ENCODE peak calls at places on chromosomes 13 and 19, in eight cellular contexts. One of them, this sample, is unnamed.

GRCh38 chr13:20426766-20427448 is 98.8 kb downstream of the CRYL1 start:
- DNase-seq in pancreas: no peak
- DNase-seq in CD8-positive, alpha-beta T cell: no peak
- DNase-seq in CD4-positive, CD25-positive, alpha-beta regulatory T cell: no peak
- DNase-seq in fibroblast of pulmonary artery: no peak
- DNase-seq in lower leg skin: no peak
- DNase-seq in left ventricle myocardium inferior: no peak
- DNase-seq in Peyer's patch: no peak
- DNase-seq in this sample: no peak

GRCh38 chr13:83232626-83233025 is 649.6 kb downstream of the SLITRK1 start:
- DNase-seq in CD8-positive, alpha-beta T cell: no peak
- DNase-seq in lower leg skin: no peak
- DNase-seq in left ventricle myocardium inferior: no peak
- DNase-seq in Peyer's patch: no peak
- DNase-seq in CD4-positive, CD25-positive, alpha-beta regulatory T cell: no peak
- DNase-seq in fibroblast of pulmonary artery: no peak
- DNase-seq in pancreas: no peak
- DNase-seq in this sample: no peak

GRCh38 chr19:35362261-35363000 is 4.2 kb downstream of the FFAR3 start:
- DNase-seq in CD8-positive, alpha-beta T cell: no peak
- DNase-seq in lower leg skin: peak
- DNase-seq in left ventricle myocardium inferior: no peak
- DNase-seq in CD4-positive, CD25-positive, alpha-beta regulatory T cell: no peak
- DNase-seq in Peyer's patch: no peak
- DNase-seq in pancreas: peak
- DNase-seq in fibroblast of pulmonary artery: no peak
- DNase-seq in this sample: no peak

GRCh38 chr13:99178636-99179035 is 22.0 kb upstream of the UBAC2 start:
- DNase-seq in lower leg skin: no peak
- DNase-seq in pancreas: no peak
- DNase-seq in fibroblast of pulmonary artery: peak
- DNase-seq in left ventricle myocardium inferior: peak
- DNase-seq in CD8-positive, alpha-beta T cell: peak
- DNase-seq in CD4-positive, CD25-positive, alpha-beta regulatory T cell: no peak
- DNase-seq in Peyer's patch: peak
- DNase-seq in this sample: peak

GRCh38 chr13:54232700-54233099 is 1204.1 kb downstream of the OLFM4 start:
- DNase-seq in CD4-positive, CD25-positive, alpha-beta regulatory T cell: no peak
- DNase-seq in left ventricle myocardium inferior: no peak
- DNase-seq in fibroblast of pulmonary artery: no peak
- DNase-seq in lower leg skin: no peak
- DNase-seq in Peyer's patch: no peak
- DNase-seq in pancreas: no peak
- DNase-seq in CD8-positive, alpha-beta T cell: no peak
- DNase-seq in this sample: no peak

GRCh38 chr19:54388001-54388802 is 23.5 kb upstream of the LAIR1 start:
- DNase-seq in left ventricle myocardium inferior: peak
- DNase-seq in Peyer's patch: peak
- DNase-seq in lower leg skin: no peak
- DNase-seq in pancreas: no peak
- DNase-seq in fibroblast of pulmonary artery: no peak
- DNase-seq in CD4-positive, CD25-positive, alpha-beta regulatory T cell: peak
- DNase-seq in CD8-positive, alpha-beta T cell: peak
- DNase-seq in this sample: peak

GRCh38 chr19:33562636-33563035 is 41.0 kb upstream of the PEPD start:
- DNase-seq in CD8-positive, alpha-beta T cell: no peak
- DNase-seq in lower leg skin: no peak
- DNase-seq in fibroblast of pulmonary artery: no peak
- DNase-seq in left ventricle myocardium inferior: no peak
- DNase-seq in pancreas: no peak
- DNase-seq in CD4-positive, CD25-positive, alpha-beta regulatory T cell: no peak
- DNase-seq in Peyer's patch: no peak
- DNase-seq in this sample: no peak

GRCh38 chr13:45219938-45220375 is 19.1 kb upstream of the KCTD4 start:
- DNase-seq in left ventricle myocardium inferior: no peak
- DNase-seq in Peyer's patch: no peak
- DNase-seq in pancreas: no peak
- DNase-seq in CD8-positive, alpha-beta T cell: no peak
- DNase-seq in fibroblast of pulmonary artery: peak
- DNase-seq in CD4-positive, CD25-positive, alpha-beta regulatory T cell: no peak
- DNase-seq in lower leg skin: no peak
- DNase-seq in this sample: no peak

GRCh38 chr13:97977982-97978381 is 24.5 kb downstream of the IPO5 start:
- DNase-seq in CD4-positive, CD25-positive, alpha-beta regulatory T cell: no peak
- DNase-seq in lower leg skin: no peak
- DNase-seq in fibroblast of pulmonary artery: no peak
- DNase-seq in pancreas: no peak
- DNase-seq in Peyer's patch: no peak
- DNase-seq in left ventricle myocardium inferior: no peak
- DNase-seq in CD8-positive, alpha-beta T cell: no peak
- DNase-seq in this sample: no peak

GRCh38 chr19:35990771-35991730 is 3.9 kb upstream of the SDHAF1 start:
- DNase-seq in left ventricle myocardium inferior: no peak
- DNase-seq in CD4-positive, CD25-positive, alpha-beta regulatory T cell: no peak
- DNase-seq in pancreas: no peak
- DNase-seq in CD8-positive, alpha-beta T cell: no peak
- DNase-seq in Peyer's patch: no peak
- DNase-seq in fibroblast of pulmonary artery: no peak
- DNase-seq in lower leg skin: no peak
- DNase-seq in this sample: no peak

GRCh38 chr19:45764947-45765346 is 4.1 kb downstream of the SIX5 start:
- DNase-seq in left ventricle myocardium inferior: peak
- DNase-seq in CD4-positive, CD25-positive, alpha-beta regulatory T cell: no peak
- DNase-seq in fibroblast of pulmonary artery: no peak
- DNase-seq in lower leg skin: no peak
- DNase-seq in pancreas: peak
- DNase-seq in CD8-positive, alpha-beta T cell: no peak
- DNase-seq in Peyer's patch: no peak
- DNase-seq in this sample: no peak

GRCh38 chr13:80939581-80939980 is 598.7 kb upstream of the SPRY2 start:
- DNase-seq in fibroblast of pulmonary artery: no peak
- DNase-seq in pancreas: no peak
- DNase-seq in Peyer's patch: no peak
- DNase-seq in CD4-positive, CD25-positive, alpha-beta regulatory T cell: no peak
- DNase-seq in lower leg skin: no peak
- DNase-seq in CD8-positive, alpha-beta T cell: no peak
- DNase-seq in left ventricle myocardium inferior: no peak
- DNase-seq in this sample: no peak

GRCh38 chr19:2290441-2291184 is 8.6 kb upstream of the PEAK3 start:
- DNase-seq in CD4-positive, CD25-positive, alpha-beta regulatory T cell: peak
- DNase-seq in Peyer's patch: peak
- DNase-seq in left ventricle myocardium inferior: no peak
- DNase-seq in pancreas: no peak
- DNase-seq in fibroblast of pulmonary artery: no peak
- DNase-seq in CD8-positive, alpha-beta T cell: no peak
- DNase-seq in lower leg skin: no peak
- DNase-seq in this sample: no peak

GRCh38 chr19:45809643-45810159 is 5.4 kb downstream of the RSPH6A start:
- DNase-seq in lower leg skin: no peak
- DNase-seq in CD4-positive, CD25-positive, alpha-beta regulatory T cell: no peak
- DNase-seq in CD8-positive, alpha-beta T cell: no peak
- DNase-seq in pancreas: no peak
- DNase-seq in fibroblast of pulmonary artery: peak
- DNase-seq in Peyer's patch: no peak
- DNase-seq in left ventricle myocardium inferior: no peak
- DNase-seq in this sample: peak

GRCh38 chr13:92590503-92590908 is 636.1 kb upstream of the GPC6 start:
- DNase-seq in left ventricle myocardium inferior: no peak
- DNase-seq in CD8-positive, alpha-beta T cell: no peak
- DNase-seq in Peyer's patch: no peak
- DNase-seq in pancreas: no peak
- DNase-seq in fibroblast of pulmonary artery: peak
- DNase-seq in CD4-positive, CD25-positive, alpha-beta regulatory T cell: no peak
- DNase-seq in lower leg skin: no peak
- DNase-seq in this sample: no peak

GRCh38 chr13:36175621-36176020 is 38.7 kb downstream of the SOHLH2 start:
- DNase-seq in CD8-positive, alpha-beta T cell: no peak
- DNase-seq in lower leg skin: no peak
- DNase-seq in left ventricle myocardium inferior: no peak
- DNase-seq in pancreas: no peak
- DNase-seq in CD4-positive, CD25-positive, alpha-beta regulatory T cell: no peak
- DNase-seq in Peyer's patch: no peak
- DNase-seq in fibroblast of pulmonary artery: no peak
- DNase-seq in this sample: no peak

GRCh38 chr13:36174923-36175322 is 39.4 kb downstream of the SOHLH2 start:
- DNase-seq in Peyer's patch: no peak
- DNase-seq in CD8-positive, alpha-beta T cell: no peak
- DNase-seq in fibroblast of pulmonary artery: no peak
- DNase-seq in left ventricle myocardium inferior: no peak
- DNase-seq in pancreas: no peak
- DNase-seq in lower leg skin: no peak
- DNase-seq in CD4-positive, CD25-positive, alpha-beta regulatory T cell: no peak
- DNase-seq in this sample: no peak

GRCh38 chr13:36173923-36174322 is 40.4 kb downstream of the SOHLH2 start:
- DNase-seq in lower leg skin: no peak
- DNase-seq in fibroblast of pulmonary artery: no peak
- DNase-seq in left ventricle myocardium inferior: no peak
- DNase-seq in CD4-positive, CD25-positive, alpha-beta regulatory T cell: no peak
- DNase-seq in Peyer's patch: no peak
- DNase-seq in CD8-positive, alpha-beta T cell: no peak
- DNase-seq in pancreas: no peak
- DNase-seq in this sample: no peak
- H3K4me3 ChIP-seq in lower leg skin: no peak
- H3K4me3 ChIP-seq in fibroblast of pulmonary artery: no peak
- H3K4me3 ChIP-seq in left ventricle myocardium inferior: no peak
- H3K4me3 ChIP-seq in CD4-positive, CD25-positive, alpha-beta regulatory T cell: no peak
- H3K4me3 ChIP-seq in Peyer's patch: no peak
- H3K4me3 ChIP-seq in CD8-positive, alpha-beta T cell: no peak
- H3K4me3 ChIP-seq in pancreas: no peak
- H3K4me3 ChIP-seq in this sample: no peak

DNA sequence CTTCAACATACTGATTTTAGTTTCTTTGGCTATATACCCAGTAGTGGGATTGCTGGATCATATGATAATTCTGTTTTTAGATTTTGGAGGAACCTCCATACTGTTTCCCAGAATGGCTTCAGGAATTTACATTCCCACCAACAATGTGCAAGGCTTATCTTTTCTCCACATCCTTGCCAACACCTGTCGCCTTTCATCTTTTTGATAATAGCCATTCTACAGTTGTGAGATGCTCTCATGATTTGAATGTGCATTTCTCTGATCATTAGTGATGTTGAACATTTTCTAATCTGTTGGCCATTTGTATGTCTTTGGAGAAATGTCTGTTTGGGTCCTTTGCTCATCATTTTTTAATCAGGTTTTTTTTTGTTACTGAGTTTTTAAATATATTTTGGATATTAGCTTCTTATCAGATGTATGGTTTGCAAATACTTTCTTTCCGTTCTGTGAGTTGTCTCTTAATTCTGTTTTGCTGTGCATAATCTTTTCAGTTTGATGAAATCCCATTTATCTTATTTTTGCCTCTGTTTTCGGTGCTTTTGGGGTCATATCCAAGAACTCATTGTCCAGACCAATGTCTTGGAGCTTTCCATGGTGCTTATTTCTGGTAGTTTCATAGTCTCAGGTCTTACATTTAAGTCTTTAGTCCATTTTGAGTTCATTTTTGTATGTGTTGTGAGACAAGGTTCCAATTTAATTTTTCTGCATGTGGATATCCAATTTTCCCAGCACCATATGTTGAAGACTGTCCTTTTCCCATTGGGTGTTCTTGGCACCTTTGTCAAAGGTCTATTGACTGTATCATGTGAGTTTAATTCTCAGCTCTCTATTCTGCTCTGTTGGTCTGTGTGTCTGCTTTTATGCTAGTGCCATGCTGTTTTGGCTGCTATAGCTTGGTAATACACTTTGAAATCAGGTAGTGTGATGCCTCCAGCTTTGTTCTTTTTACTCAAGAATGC is 44.5 kb downstream of the ARHGEF7 start:
- DNase-seq in fibroblast of pulmonary artery: no peak
- DNase-seq in left ventricle myocardium inferior: no peak
- DNase-seq in pancreas: no peak
- DNase-seq in CD8-positive, alpha-beta T cell: no peak
- DNase-seq in CD4-positive, CD25-positive, alpha-beta regulatory T cell: no peak
- DNase-seq in lower leg skin: no peak
- DNase-seq in Peyer's patch: no peak
- DNase-seq in this sample: no peak
- H3K4me3 ChIP-seq in fibroblast of pulmonary artery: no peak
- H3K4me3 ChIP-seq in left ventricle myocardium inferior: no peak
- H3K4me3 ChIP-seq in pancreas: no peak
- H3K4me3 ChIP-seq in CD8-positive, alpha-beta T cell: no peak
- H3K4me3 ChIP-seq in CD4-positive, CD25-positive, alpha-beta regulatory T cell: no peak
- H3K4me3 ChIP-seq in lower leg skin: no peak
- H3K4me3 ChIP-seq in Peyer's patch: no peak
- H3K4me3 ChIP-seq in this sample: no peak

GRCh38 chr19:15048885-15049541 is at the start of gene CASP14:
- DNase-seq in left ventricle myocardium inferior: no peak
- DNase-seq in fibroblast of pulmonary artery: no peak
- DNase-seq in CD8-positive, alpha-beta T cell: no peak
- DNase-seq in lower leg skin: no peak
- DNase-seq in CD4-positive, CD25-positive, alpha-beta regulatory T cell: no peak
- DNase-seq in Peyer's patch: no peak
- DNase-seq in pancreas: peak
- DNase-seq in this sample: no peak
- H3K4me3 ChIP-seq in left ventricle myocardium inferior: no peak
- H3K4me3 ChIP-seq in fibroblast of pulmonary artery: no peak
- H3K4me3 ChIP-seq in CD8-positive, alpha-beta T cell: no peak
- H3K4me3 ChIP-seq in lower leg skin: no peak
- H3K4me3 ChIP-seq in CD4-positive, CD25-positive, alpha-beta regulatory T cell: no peak
- H3K4me3 ChIP-seq in Peyer's patch: no peak
- H3K4me3 ChIP-seq in pancreas: no peak
- H3K4me3 ChIP-seq in this sample: no peak

GRCh38 chr19:56821675-56822074 is 18.9 kb downstream of the PEG3 start:
- DNase-seq in fibroblast of pulmonary artery: no peak
- DNase-seq in lower leg skin: no peak
- DNase-seq in pancreas: no peak
- DNase-seq in Peyer's patch: no peak
- DNase-seq in left ventricle myocardium inferior: no peak
- DNase-seq in CD8-positive, alpha-beta T cell: no peak
- DNase-seq in CD4-positive, CD25-positive, alpha-beta regulatory T cell: no peak
- DNase-seq in this sample: no peak

GRCh38 chr19:56821209-56821608 is 19.3 kb downstream of the PEG3 start:
- DNase-seq in CD4-positive, CD25-positive, alpha-beta regulatory T cell: no peak
- DNase-seq in CD8-positive, alpha-beta T cell: no peak
- DNase-seq in fibroblast of pulmonary artery: no peak
- DNase-seq in lower leg skin: no peak
- DNase-seq in pancreas: no peak
- DNase-seq in Peyer's patch: no peak
- DNase-seq in left ventricle myocardium inferior: no peak
- DNase-seq in this sample: no peak

GRCh38 chr19:56822755-56823154 is 17.8 kb downstream of the PEG3 start:
- DNase-seq in CD4-positive, CD25-positive, alpha-beta regulatory T cell: no peak
- DNase-seq in lower leg skin: no peak
- DNase-seq in pancreas: no peak
- DNase-seq in Peyer's patch: no peak
- DNase-seq in left ventricle myocardium inferior: no peak
- DNase-seq in CD8-positive, alpha-beta T cell: no peak
- DNase-seq in fibroblast of pulmonary artery: no peak
- DNase-seq in this sample: no peak

GRCh38 chr19:56823417-56823816 is 17.1 kb downstream of the PEG3 start:
- DNase-seq in CD4-positive, CD25-positive, alpha-beta regulatory T cell: no peak
- DNase-seq in pancreas: no peak
- DNase-seq in lower leg skin: no peak
- DNase-seq in CD8-positive, alpha-beta T cell: no peak
- DNase-seq in fibroblast of pulmonary artery: no peak
- DNase-seq in Peyer's patch: no peak
- DNase-seq in left ventricle myocardium inferior: no peak
- DNase-seq in this sample: no peak

DNA sequence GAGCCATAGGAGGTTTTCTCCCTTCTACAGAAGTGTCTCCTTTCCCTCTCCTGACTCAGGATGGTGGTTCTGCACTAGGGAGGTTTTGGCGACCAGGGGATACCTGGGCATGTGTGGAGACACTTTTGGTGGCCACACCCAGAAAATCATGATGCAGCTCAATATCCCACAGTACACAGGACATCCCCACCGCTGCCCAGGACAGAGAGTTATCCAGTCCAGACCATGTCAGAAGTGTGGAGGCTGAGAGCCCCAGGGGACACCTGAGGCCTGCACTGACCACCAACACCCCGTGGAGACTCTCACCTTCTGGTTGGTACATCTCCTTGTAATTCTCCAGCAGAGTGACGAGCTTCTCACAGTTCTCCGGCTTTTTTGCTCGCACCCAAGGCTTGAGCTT is 16.6 kb downstream of the PEG3 start:
- DNase-seq in lower leg skin: no peak
- DNase-seq in CD8-positive, alpha-beta T cell: no peak
- DNase-seq in pancreas: no peak
- DNase-seq in CD4-positive, CD25-positive, alpha-beta regulatory T cell: no peak
- DNase-seq in fibroblast of pulmonary artery: no peak
- DNase-seq in left ventricle myocardium inferior: no peak
- DNase-seq in Peyer's patch: no peak
- DNase-seq in this sample: no peak
- H3K4me3 ChIP-seq in lower leg skin: no peak
- H3K4me3 ChIP-seq in CD8-positive, alpha-beta T cell: no peak
- H3K4me3 ChIP-seq in pancreas: no peak
- H3K4me3 ChIP-seq in CD4-positive, CD25-positive, alpha-beta regulatory T cell: no peak
- H3K4me3 ChIP-seq in fibroblast of pulmonary artery: no peak
- H3K4me3 ChIP-seq in left ventricle myocardium inferior: no peak
- H3K4me3 ChIP-seq in Peyer's patch: no peak
- H3K4me3 ChIP-seq in this sample: no peak